ENCODE peak calls at places on chromosomes 4 and X, in seven cellular contexts. One of them, this sample, is unnamed.

GRCh38 chrX:41561045-41561444 is 113.9 kb downstream of the NYX start:
- DNase-seq in heart right ventricle: peak; percentile 31
- DNase-seq in CD8-positive, alpha-beta memory T cell: peak; percentile 4
- DNase-seq in colonic mucosa: no peak
- DNase-seq in uterus: no peak
- DNase-seq in mesendoderm: peak; percentile 40
- DNase-seq in effector memory CD4-positive, alpha-beta T cell: no peak
- DNase-seq in this sample: no peak

GRCh38 chr4:184395451-184395917 is 78.9 kb downstream of the IRF2 start:
- DNase-seq in heart right ventricle: no peak
- DNase-seq in CD8-positive, alpha-beta memory T cell: no peak
- DNase-seq in colonic mucosa: no peak
- DNase-seq in uterus: no peak
- DNase-seq in mesendoderm: no peak
- DNase-seq in effector memory CD4-positive, alpha-beta T cell: no peak
- DNase-seq in this sample: no peak

GRCh38 chrX:120302434-120302833 is 8.8 kb downstream of the TMEM255A start:
- DNase-seq in heart right ventricle: no peak
- DNase-seq in CD8-positive, alpha-beta memory T cell: peak; percentile 41
- DNase-seq in colonic mucosa: peak; percentile 26
- DNase-seq in uterus: no peak
- DNase-seq in mesendoderm: peak; percentile 68
- DNase-seq in effector memory CD4-positive, alpha-beta T cell: no peak
- DNase-seq in this sample: no peak

GRCh38 chrX:65871671-65872311 is 168.1 kb downstream of the VSIG4 start:
- DNase-seq in heart right ventricle: peak; percentile 6
- DNase-seq in CD8-positive, alpha-beta memory T cell: no peak
- DNase-seq in colonic mucosa: peak; percentile 61
- DNase-seq in uterus: no peak
- DNase-seq in mesendoderm: peak; percentile 92
- DNase-seq in effector memory CD4-positive, alpha-beta T cell: no peak
- DNase-seq in this sample: no peak

GRCh38 chr4:186942745-186943606 is 219.3 kb upstream of the FAT1 start:
- DNase-seq in heart right ventricle: peak; percentile 36
- DNase-seq in CD8-positive, alpha-beta memory T cell: no peak
- DNase-seq in colonic mucosa: peak; percentile 63
- DNase-seq in uterus: peak; percentile 26
- DNase-seq in mesendoderm: no peak
- DNase-seq in effector memory CD4-positive, alpha-beta T cell: no peak
- DNase-seq in this sample: no peak

GRCh38 chrX:39808471-39808917 is 289.3 kb downstream of the BCOR start:
- DNase-seq in heart right ventricle: peak; percentile 41
- DNase-seq in CD8-positive, alpha-beta memory T cell: no peak
- DNase-seq in colonic mucosa: no peak
- DNase-seq in uterus: no peak
- DNase-seq in mesendoderm: peak; percentile 85
- DNase-seq in effector memory CD4-positive, alpha-beta T cell: no peak
- DNase-seq in this sample: no peak

GRCh38 chr4:127012549-127012948 is 620.2 kb upstream of the INTU start:
- DNase-seq in heart right ventricle: no peak
- DNase-seq in CD8-positive, alpha-beta memory T cell: no peak
- DNase-seq in colonic mucosa: no peak
- DNase-seq in uterus: no peak
- DNase-seq in mesendoderm: no peak
- DNase-seq in effector memory CD4-positive, alpha-beta T cell: no peak
- DNase-seq in this sample: no peak

GRCh38 chr4:149441338-149441737 is 374.3 kb downstream of the IQCM start:
- DNase-seq in heart right ventricle: no peak
- DNase-seq in CD8-positive, alpha-beta memory T cell: no peak
- DNase-seq in colonic mucosa: no peak
- DNase-seq in uterus: no peak
- DNase-seq in mesendoderm: no peak
- DNase-seq in effector memory CD4-positive, alpha-beta T cell: no peak
- DNase-seq in this sample: no peak

GRCh38 chrX:74421181-74422028 is at the start of gene SLC16A2:
- DNase-seq in heart right ventricle: peak; percentile 82
- DNase-seq in CD8-positive, alpha-beta memory T cell: peak; percentile 7
- DNase-seq in colonic mucosa: peak; percentile 44
- DNase-seq in uterus: peak; percentile 72
- DNase-seq in mesendoderm: peak; percentile 89
- DNase-seq in effector memory CD4-positive, alpha-beta T cell: no peak
- DNase-seq in this sample: peak; percentile 72

GRCh38 chrX:63503541-63503940 is 152.4 kb upstream of the SPIN4 start:
- DNase-seq in heart right ventricle: no peak
- DNase-seq in CD8-positive, alpha-beta memory T cell: no peak
- DNase-seq in colonic mucosa: no peak
- DNase-seq in uterus: no peak
- DNase-seq in mesendoderm: peak; percentile 87
- DNase-seq in effector memory CD4-positive, alpha-beta T cell: no peak
- DNase-seq in this sample: no peak

GRCh38 chrX:10048076-10048475 is 80.9 kb downstream of the CLDN34 start:
- DNase-seq in heart right ventricle: no peak
- DNase-seq in CD8-positive, alpha-beta memory T cell: no peak
- DNase-seq in colonic mucosa: no peak
- DNase-seq in uterus: no peak
- DNase-seq in mesendoderm: peak; percentile 71
- DNase-seq in effector memory CD4-positive, alpha-beta T cell: no peak
- DNase-seq in this sample: no peak

GRCh38 chrX:10047631-10048030 is 80.5 kb downstream of the CLDN34 start:
- DNase-seq in heart right ventricle: no peak
- DNase-seq in CD8-positive, alpha-beta memory T cell: no peak
- DNase-seq in colonic mucosa: no peak
- DNase-seq in uterus: no peak
- DNase-seq in mesendoderm: no peak
- DNase-seq in effector memory CD4-positive, alpha-beta T cell: no peak
- DNase-seq in this sample: no peak

GRCh38 chrX:10045327-10046000 is 78.3 kb downstream of the CLDN34 start:
- DNase-seq in heart right ventricle: peak; percentile 40
- DNase-seq in CD8-positive, alpha-beta memory T cell: no peak
- DNase-seq in colonic mucosa: no peak
- DNase-seq in uterus: no peak
- DNase-seq in mesendoderm: no peak
- DNase-seq in effector memory CD4-positive, alpha-beta T cell: no peak
- DNase-seq in this sample: no peak

GRCh38 chrX:10048695-10049094 is 81.5 kb downstream of the CLDN34 start:
- DNase-seq in heart right ventricle: no peak
- DNase-seq in CD8-positive, alpha-beta memory T cell: no peak
- DNase-seq in colonic mucosa: no peak
- DNase-seq in uterus: no peak
- DNase-seq in mesendoderm: no peak
- DNase-seq in effector memory CD4-positive, alpha-beta T cell: no peak
- DNase-seq in this sample: no peak

GRCh38 chrX:10047133-10047532 is 80.0 kb downstream of the CLDN34 start:
- DNase-seq in heart right ventricle: no peak
- DNase-seq in CD8-positive, alpha-beta memory T cell: no peak
- DNase-seq in colonic mucosa: no peak
- DNase-seq in uterus: no peak
- DNase-seq in mesendoderm: no peak
- DNase-seq in effector memory CD4-positive, alpha-beta T cell: no peak
- DNase-seq in this sample: no peak
- H3K27ac ChIP-seq in heart right ventricle: no peak overlapping the region
- H3K27ac ChIP-seq in CD8-positive, alpha-beta memory T cell: no peak overlapping the region
- H3K27ac ChIP-seq in colonic mucosa: no peak overlapping the region
- H3K27ac ChIP-seq in uterus: no peak overlapping the region
- H3K27ac ChIP-seq in mesendoderm: no peak overlapping the region
- H3K27ac ChIP-seq in effector memory CD4-positive, alpha-beta T cell: no peak overlapping the region
- H3K27ac ChIP-seq in this sample: no peak overlapping the region

DNA sequence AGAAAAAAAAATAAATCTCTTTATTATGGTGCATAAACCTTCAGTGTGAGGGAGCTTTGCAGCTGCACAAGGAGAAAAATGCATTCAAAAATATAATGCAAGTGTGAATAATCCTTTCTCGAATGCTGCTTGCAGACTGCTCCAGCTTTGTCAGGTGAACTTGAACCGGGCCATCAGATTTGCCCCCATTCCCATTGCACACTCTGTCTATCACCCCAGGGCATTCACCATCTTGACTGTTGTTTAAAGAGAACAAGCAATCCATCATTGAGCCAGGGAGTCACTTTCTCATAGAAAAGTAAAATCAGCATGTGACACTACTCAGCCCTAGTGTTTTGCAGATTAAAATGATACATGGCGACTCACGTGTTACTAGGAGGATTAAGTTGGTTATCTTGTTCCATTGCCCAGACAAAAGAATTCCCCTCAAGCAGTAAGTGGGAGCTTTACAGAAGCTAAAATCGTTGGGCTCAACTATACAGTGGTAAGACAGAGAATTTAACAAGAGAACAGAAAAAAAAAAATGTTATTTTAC is 67.7 kb downstream of the NEUROG2 start:
- DNase-seq in heart right ventricle: no peak
- DNase-seq in CD8-positive, alpha-beta memory T cell: no peak
- DNase-seq in colonic mucosa: no peak
- DNase-seq in uterus: no peak
- DNase-seq in mesendoderm: peak; percentile 4
- DNase-seq in effector memory CD4-positive, alpha-beta T cell: no peak
- DNase-seq in this sample: no peak
- H3K27ac ChIP-seq in heart right ventricle: no peak overlapping the region
- H3K27ac ChIP-seq in CD8-positive, alpha-beta memory T cell: no peak overlapping the region
- H3K27ac ChIP-seq in colonic mucosa: no peak overlapping the region
- H3K27ac ChIP-seq in uterus: no peak overlapping the region
- H3K27ac ChIP-seq in mesendoderm: no peak overlapping the region
- H3K27ac ChIP-seq in effector memory CD4-positive, alpha-beta T cell: no peak overlapping the region
- H3K27ac ChIP-seq in this sample: no peak overlapping the region

GRCh38 chr4:142036795-142037583 is 400.6 kb downstream of the IL15 start:
- DNase-seq in heart right ventricle: no peak
- DNase-seq in CD8-positive, alpha-beta memory T cell: no peak
- DNase-seq in colonic mucosa: no peak
- DNase-seq in uterus: no peak
- DNase-seq in mesendoderm: peak; percentile 0
- DNase-seq in effector memory CD4-positive, alpha-beta T cell: no peak
- DNase-seq in this sample: no peak
- H3K27ac ChIP-seq in heart right ventricle: no peak overlapping the region
- H3K27ac ChIP-seq in CD8-positive, alpha-beta memory T cell: no peak overlapping the region
- H3K27ac ChIP-seq in colonic mucosa: no peak overlapping the region
- H3K27ac ChIP-seq in uterus: no peak overlapping the region
- H3K27ac ChIP-seq in mesendoderm: no peak overlapping the region
- H3K27ac ChIP-seq in effector memory CD4-positive, alpha-beta T cell: no peak overlapping the region
- H3K27ac ChIP-seq in this sample: no peak overlapping the region

GRCh38 chr4:153789741-153790651 is 1.1 kb upstream of the SFRP2 start:
- DNase-seq in heart right ventricle: no peak
- DNase-seq in CD8-positive, alpha-beta memory T cell: no peak
- DNase-seq in colonic mucosa: no peak
- DNase-seq in uterus: no peak
- DNase-seq in mesendoderm: peak; percentile 93
- DNase-seq in effector memory CD4-positive, alpha-beta T cell: no peak
- DNase-seq in this sample: no peak
- H3K27ac ChIP-seq in heart right ventricle: no peak overlapping the region
- H3K27ac ChIP-seq in CD8-positive, alpha-beta memory T cell: no peak overlapping the region
- H3K27ac ChIP-seq in colonic mucosa: no peak overlapping the region
- H3K27ac ChIP-seq in uterus: no peak overlapping the region
- H3K27ac ChIP-seq in mesendoderm: peak overlapping the region; percentile 93
- H3K27ac ChIP-seq in effector memory CD4-positive, alpha-beta T cell: no peak overlapping the region
- H3K27ac ChIP-seq in this sample: peak overlapping the region; percentile 87

GRCh38 chr4:4254179-4254578 is 6.2 kb upstream of the TMEM128 start:
- DNase-seq in heart right ventricle: no peak
- DNase-seq in CD8-positive, alpha-beta memory T cell: no peak
- DNase-seq in colonic mucosa: no peak
- DNase-seq in uterus: no peak
- DNase-seq in mesendoderm: no peak
- DNase-seq in effector memory CD4-positive, alpha-beta T cell: no peak
- DNase-seq in this sample: no peak
- H3K27ac ChIP-seq in heart right ventricle: no peak overlapping the region
- H3K27ac ChIP-seq in CD8-positive, alpha-beta memory T cell: no peak overlapping the region
- H3K27ac ChIP-seq in colonic mucosa: no peak overlapping the region
- H3K27ac ChIP-seq in uterus: no peak overlapping the region
- H3K27ac ChIP-seq in mesendoderm: no peak overlapping the region
- H3K27ac ChIP-seq in effector memory CD4-positive, alpha-beta T cell: no peak overlapping the region
- H3K27ac ChIP-seq in this sample: no peak overlapping the region

GRCh38 chr4:52655505-52655904 is 3.6 kb downstream of the USP46 start:
- DNase-seq in heart right ventricle: no peak
- DNase-seq in CD8-positive, alpha-beta memory T cell: no peak
- DNase-seq in colonic mucosa: no peak
- DNase-seq in uterus: no peak
- DNase-seq in mesendoderm: no peak
- DNase-seq in effector memory CD4-positive, alpha-beta T cell: no peak
- DNase-seq in this sample: peak; percentile 21

GRCh38 chr4:52657630-52658501 is 1.2 kb downstream of the USP46 start:
- DNase-seq in heart right ventricle: no peak
- DNase-seq in CD8-positive, alpha-beta memory T cell: no peak
- DNase-seq in colonic mucosa: peak; percentile 23
- DNase-seq in uterus: no peak
- DNase-seq in mesendoderm: peak; percentile 95
- DNase-seq in effector memory CD4-positive, alpha-beta T cell: no peak
- DNase-seq in this sample: no peak

GRCh38 chr4:52659016-52659721 is at the start of gene USP46:
- DNase-seq in heart right ventricle: peak; percentile 81
- DNase-seq in CD8-positive, alpha-beta memory T cell: peak; percentile 34
- DNase-seq in colonic mucosa: peak; percentile 74
- DNase-seq in uterus: peak; percentile 77
- DNase-seq in mesendoderm: peak; percentile 80
- DNase-seq in effector memory CD4-positive, alpha-beta T cell: peak; percentile 31
- DNase-seq in this sample: peak; percentile 71

GRCh38 chr4:52658671-52659015 is 458 bp downstream of the USP46 start:
- DNase-seq in heart right ventricle: peak; percentile 26
- DNase-seq in CD8-positive, alpha-beta memory T cell: no peak
- DNase-seq in colonic mucosa: no peak
- DNase-seq in uterus: peak; percentile 22
- DNase-seq in mesendoderm: peak; percentile 41
- DNase-seq in effector memory CD4-positive, alpha-beta T cell: no peak
- DNase-seq in this sample: no peak

DNA sequence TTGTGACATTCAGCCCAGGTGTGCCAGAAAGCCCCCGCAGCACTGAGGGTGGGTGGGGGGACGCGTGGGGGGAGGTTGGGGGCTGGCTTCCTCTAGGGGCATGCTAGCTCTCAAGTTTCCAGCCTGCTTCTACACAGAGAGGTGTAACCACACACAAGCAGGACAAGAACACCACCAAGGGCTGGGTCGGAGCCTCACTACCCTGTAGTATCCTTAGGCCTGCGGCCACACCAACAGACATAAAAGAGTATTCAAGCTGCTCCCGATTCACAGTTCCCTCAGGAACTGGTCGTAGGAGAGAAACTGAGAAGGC is 1.8 kb downstream of the USP46 start:
- DNase-seq in heart right ventricle: no peak
- DNase-seq in CD8-positive, alpha-beta memory T cell: no peak
- DNase-seq in colonic mucosa: no peak
- DNase-seq in uterus: no peak
- DNase-seq in mesendoderm: no peak
- DNase-seq in effector memory CD4-positive, alpha-beta T cell: no peak
- DNase-seq in this sample: no peak
- H3K27ac ChIP-seq in heart right ventricle: no peak overlapping the region
- H3K27ac ChIP-seq in CD8-positive, alpha-beta memory T cell: no peak overlapping the region
- H3K27ac ChIP-seq in colonic mucosa: no peak overlapping the region
- H3K27ac ChIP-seq in uterus: peak overlapping the region; percentile 96
- H3K27ac ChIP-seq in mesendoderm: peak overlapping the region; percentile 71
- H3K27ac ChIP-seq in effector memory CD4-positive, alpha-beta T cell: no peak overlapping the region
- H3K27ac ChIP-seq in this sample: peak overlapping the region; percentile 96

This sample was measured in breast epithelium.